ENCODE peak calls at places on chromosome 22, in ten cellular contexts. V, Q, T, G, M, S, H, C, P and X are unnamed samples. For H3K9me3, the result is how much of the 10 kb centered on the place peaks cover.

GRCh38 chr22:28043269-28043668 is 124.2 kb upstream of the PITPNB start:
- DNase-seq in V (no peak), Q (no peak), T (no peak), G (no peak), M (no peak), S (no peak), H (no peak), C (no peak), P (no peak), X (no peak)

GRCh38 chr22:27952091-27952490 is 33.0 kb upstream of the PITPNB start:
- DNase-seq in V (no peak), Q (no peak), T (peak), G (no peak), M (peak), S (peak), H (no peak), C (no peak), P (no peak), X (no peak)

GRCh38 chr22:43126506-43127165 is 16.1 kb downstream of the BIK start:
- DNase-seq in V (no peak), Q (no peak), T (peak), G (peak), M (peak), S (no peak), H (peak), C (no peak), P (no peak), X (peak)

GRCh38 chr22:21760640-21761039 is 25.0 kb upstream of the YPEL1 start:
- DNase-seq in V (no peak), Q (no peak), T (peak), G (no peak), M (peak), S (no peak), H (peak), C (no peak), P (no peak), X (no peak)

GRCh38 chr22:24093855-24094254 is 82.8 kb downstream of the CABIN1 start:
- DNase-seq in V (peak), Q (no peak), T (no peak), G (no peak), M (no peak), S (no peak), H (peak), C (no peak), P (no peak), X (no peak)

GRCh38 chr22:50219800-50220602 is 19.2 kb downstream of the SELENOO start:
- DNase-seq in V (no peak), Q (no peak), T (no peak), G (peak), M (no peak), S (no peak), H (no peak), C (no peak), P (no peak), X (no peak)

GRCh38 chr22:26436903-26437515 is 7.9 kb downstream of the ASPHD2 start:
- DNase-seq in V (no peak), Q (no peak), T (no peak), G (no peak), M (no peak), S (no peak), H (no peak), C (no peak), P (no peak), X (peak)

GRCh38 chr22:43039800-43040199 is 24.9 kb upstream of the PACSIN2 start:
- DNase-seq in V (no peak), Q (no peak), T (no peak), G (no peak), M (no peak), S (no peak), H (no peak), C (peak), P (no peak), X (no peak)

GRCh38 chr22:27879923-27880322 is 39.1 kb downstream of the PITPNB start:
- DNase-seq in V (no peak), Q (no peak), T (peak), G (no peak), M (peak), S (peak), H (peak), C (no peak), P (no peak), X (no peak)

GRCh38 chr22:49432211-49432905 is 395.3 kb downstream of the BRD1 start:
- DNase-seq in V (no peak), Q (no peak), T (no peak), G (no peak), M (no peak), S (no peak), H (no peak), C (no peak), P (no peak), X (no peak)

GRCh38 chr22:37060801-37061610 is 9.5 kb downstream of the KCTD17 start:
- DNase-seq in V (no peak), Q (no peak), T (no peak), G (no peak), M (no peak), S (no peak), H (no peak), C (no peak), P (no peak), X (no peak)

GRCh38 chr22:28001171-28001835 is 82.2 kb upstream of the PITPNB start:
- DNase-seq in V (no peak), Q (no peak), T (no peak), G (no peak), M (no peak), S (no peak), H (no peak), C (no peak), P (no peak), X (no peak)

GRCh38 chr22:20268350-20269012 is 363 bp upstream of the RTN4R start:
- DNase-seq in V (peak), Q (no peak), T (peak), G (peak), M (peak), S (peak), H (peak), C (peak), P (peak), X (peak)

GRCh38 chr22:23575601-23576000 is 4.5 kb downstream of the IGLL1 start:
- DNase-seq in V (peak), Q (no peak), T (no peak), G (no peak), M (no peak), S (no peak), H (no peak), C (no peak), P (no peak), X (no peak)

GRCh38 chr22:26079009-26079408 is 90.3 kb upstream of the SEZ6L start:
- DNase-seq in V (no peak), Q (no peak), T (no peak), G (no peak), M (no peak), S (no peak), H (no peak), C (no peak), P (no peak), X (no peak)

GRCh38 chr22:42364641-42365336 is 67.4 kb downstream of the NFAM1 start:
- DNase-seq in V (no peak), Q (no peak), T (peak), G (no peak), M (peak), S (peak), H (no peak), C (no peak), P (peak), X (no peak)

GRCh38 chr22:45376009-45376408 is 37.4 kb downstream of the SMC1B start:
- DNase-seq in V (no peak), Q (no peak), T (no peak), G (no peak), M (no peak), S (no peak), H (no peak), C (no peak), P (no peak), X (no peak)

GRCh38 chr22:44885806-44886360 is 123.9 kb downstream of the PHF21B start:
- DNase-seq in V (peak), Q (peak), T (no peak), G (no peak), M (no peak), S (no peak), H (no peak), C (no peak), P (no peak), X (no peak)

GRCh38 chr22:33542722-33543121 is 377.6 kb downstream of the LARGE1 start:
- DNase-seq in V (no peak), Q (no peak), T (no peak), G (no peak), M (no peak), S (no peak), H (no peak), C (no peak), P (no peak), X (no peak)

GRCh38 chr22:44633647-44634046 is 68.4 kb upstream of the PRR5 start:
- DNase-seq in V (no peak), Q (no peak), T (no peak), G (no peak), M (no peak), S (no peak), H (no peak), C (no peak), P (no peak), X (no peak)

GRCh38 chr22:28246392-28246791 is 327.3 kb upstream of the PITPNB start:
- DNase-seq in V (no peak), Q (no peak), T (peak), G (no peak), M (peak), S (no peak), H (no peak), C (no peak), P (no peak), X (no peak)

GRCh38 chr22:20105456-20106204 is 10.3 kb upstream of the RANBP1 start:
- DNase-seq in V (no peak), Q (no peak), T (no peak), G (no peak), M (no peak), S (no peak), H (no peak), C (no peak), P (no peak), X (no peak)

GRCh38 chr22:44451016-44451415 is 47.0 kb downstream of the RTL6 start:
- DNase-seq in V (peak), Q (no peak), T (no peak), G (no peak), M (no peak), S (no peak), H (no peak), C (no peak), P (no peak), X (no peak)

GRCh38 chr22:20239063-20239950 is 28.8 kb downstream of the RTN4R start:
- DNase-seq in V (no peak), Q (no peak), T (no peak), G (no peak), M (peak), S (peak), H (peak), C (no peak), P (peak), X (peak)

GRCh38 chr22:42664976-42665831 is 16.0 kb upstream of the CYB5R3 start:
- DNase-seq in V (no peak), Q (no peak), T (no peak), G (no peak), M (no peak), S (no peak), H (no peak), C (no peak), P (no peak), X (no peak)

GRCh38 chr22:33920927-33921575 is 775 bp upstream of the LARGE1 start:
- DNase-seq in V (peak), Q (peak), T (peak), G (peak), M (peak), S (peak), H (peak), C (peak), P (peak), X (peak)

GRCh38 chr22:27302501-27302900 is 499.1 kb downstream of the MN1 start:
- DNase-seq in V (no peak), Q (no peak), T (no peak), G (no peak), M (no peak), S (no peak), H (no peak), C (no peak), P (no peak), X (no peak)

GRCh38 chr22:42644422-42645340 is 4.3 kb upstream of the ATP5MGL start:
- DNase-seq in V (peak), Q (peak), T (peak), G (no peak), M (no peak), S (peak), H (no peak), C (peak), P (peak), X (peak)

GRCh38 chr22:19150482-19151328 is 613 bp upstream of the GSC2 start:
- DNase-seq in V (peak), Q (no peak), T (no peak), G (peak), M (no peak), S (no peak), H (no peak), C (no peak), P (no peak), X (no peak)

GRCh38 chr22:23063539-23064380 is 6.6 kb upstream of the GNAZ start:
- DNase-seq in V (peak), Q (peak), T (no peak), G (peak), M (no peak), S (no peak), H (no peak), C (peak), P (peak), X (no peak)

GRCh38 chr22:17598318-17598717 is 30.2 kb downstream of the ATP6V1E1 start:
- DNase-seq in V (no peak), Q (no peak), T (no peak), G (no peak), M (no peak), S (no peak), H (no peak), C (no peak), P (no peak), X (no peak)
- H3K27ac ChIP-seq in V (no peak), Q (no peak), T (no peak), G (no peak), M (no peak), S (no peak), H (no peak), C (no peak), P (no peak), X (no peak)

DNA sequence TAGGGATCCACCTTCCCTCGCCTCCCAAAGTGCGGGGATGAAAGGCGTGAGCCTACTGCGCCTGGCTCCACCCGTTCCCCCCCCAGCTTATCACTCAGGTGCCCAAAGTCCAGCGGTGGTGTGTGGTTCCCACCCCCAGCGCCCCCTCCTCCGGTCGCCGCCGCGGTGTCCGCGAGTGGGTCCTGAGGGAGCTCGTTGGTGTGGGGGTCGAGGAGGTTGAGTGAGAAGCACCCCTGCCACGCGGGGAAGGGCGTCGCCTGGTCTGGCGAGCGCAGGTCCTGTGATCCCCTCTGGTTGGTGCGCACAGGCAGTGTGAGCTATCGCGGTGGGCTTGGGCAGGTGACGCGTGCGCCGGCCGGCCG is 3900.6 kb upstream of the OR11H1 start:
- DNase-seq in V (peak), Q (no peak), T (no peak), G (no peak), M (no peak), S (no peak), H (no peak), C (no peak), P (no peak), X (no peak)
- H3K9me3 ChIP-seq in V (under half), Q (half or more), T (under half), G (half or more), M (half or more), S (half or more), H (under half), C (half or more), P (half or more), X (half or more)

DNA sequence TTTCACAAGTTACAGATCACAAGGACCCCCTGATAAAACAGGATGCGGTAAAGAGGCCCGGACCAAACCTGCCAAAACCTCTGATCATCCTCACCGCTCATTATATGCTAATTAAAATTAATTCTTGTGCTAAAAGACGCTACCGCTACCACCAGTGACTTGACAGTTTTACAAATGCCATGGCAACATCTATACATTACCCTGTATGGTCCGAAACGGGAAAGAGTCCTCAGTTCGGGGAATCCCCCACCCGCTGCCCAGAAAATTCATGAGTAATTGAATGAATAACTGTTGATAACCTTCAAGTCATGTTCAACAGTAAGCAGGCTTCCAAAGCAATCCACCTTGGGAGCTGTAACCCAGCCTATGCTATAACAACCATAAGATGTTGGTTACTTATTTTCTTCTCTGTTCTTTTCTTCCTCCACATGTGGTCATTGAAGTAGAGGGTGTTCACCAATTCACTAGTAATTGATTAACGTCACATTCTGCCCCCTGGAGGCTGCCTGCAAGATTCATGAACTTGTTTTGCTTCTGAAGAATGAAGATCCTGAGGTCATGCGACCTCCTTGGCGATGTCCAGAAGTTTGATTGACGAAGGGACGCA is 20.6 kb downstream of the APOBEC3H start:
- DNase-seq in V (no peak), Q (no peak), T (peak), G (no peak), M (peak), S (peak), H (peak), C (peak), P (peak), X (peak)
- TF ChIP-seq CTCF in V (peak), Q (no peak), T (peak), G (peak), M (peak), S (peak), H (peak), C (peak), P (peak), X (peak)

GRCh38 chr22:35381424-35381772 is 502 bp downstream of the HMOX1 start:
- DNase-seq in V (no peak), Q (no peak), T (no peak), G (no peak), M (no peak), S (no peak), H (no peak), C (no peak), P (no peak), X (no peak)

GRCh38 chr22:35383679-35384071 is 2.8 kb downstream of the HMOX1 start:
- DNase-seq in V (no peak), Q (no peak), T (no peak), G (no peak), M (no peak), S (no peak), H (no peak), C (no peak), P (no peak), X (no peak)

GRCh38 chr22:35386670-35387288 is 5.9 kb downstream of the HMOX1 start:
- DNase-seq in V (no peak), Q (no peak), T (no peak), G (no peak), M (no peak), S (no peak), H (no peak), C (no peak), P (no peak), X (no peak)

GRCh38 chr22:35384567-35384966 is 3.7 kb downstream of the HMOX1 start:
- DNase-seq in V (no peak), Q (no peak), T (no peak), G (no peak), M (no peak), S (no peak), H (no peak), C (no peak), P (no peak), X (no peak)

GRCh38 chr22:35384973-35385588 is 4.2 kb downstream of the HMOX1 start:
- DNase-seq in V (no peak), Q (no peak), T (no peak), G (no peak), M (no peak), S (no peak), H (no peak), C (no peak), P (no peak), X (no peak)
- H3K27ac ChIP-seq in V (no peak), Q (no peak), T (no peak), G (no peak), M (no peak), S (no peak), H (no peak), C (no peak), P (no peak), X (no peak)

GRCh38 chr22:47366026-47366767 is 603.7 kb downstream of the TBC1D22A start:
- DNase-seq in V (no peak), Q (no peak), T (no peak), G (no peak), M (no peak), S (no peak), H (no peak), C (no peak), P (no peak), X (no peak)
- H3K9me3 ChIP-seq in V (under half), Q (under half), T (under half), G (half or more), M (under half), S (under half), H (under half), C (half or more), P (under half), X (under half)

GRCh38 chr22:31726692-31727091 is 23.2 kb downstream of the PRR14L start:
- DNase-seq in V (no peak), Q (no peak), T (no peak), G (no peak), M (no peak), S (no peak), H (no peak), C (no peak), P (no peak), X (no peak)

GRCh38 chr22:31728857-31729256 is 21.1 kb downstream of the PRR14L start:
- DNase-seq in V (no peak), Q (no peak), T (no peak), G (no peak), M (no peak), S (no peak), H (no peak), C (no peak), P (no peak), X (no peak)

GRCh38 chr22:31719850-31720471 is 30.0 kb downstream of the PRR14L start:
- DNase-seq in V (no peak), Q (no peak), T (no peak), G (no peak), M (no peak), S (no peak), H (no peak), C (no peak), P (no peak), X (no peak)

GRCh38 chr22:31723699-31724098 is 26.2 kb downstream of the PRR14L start:
- DNase-seq in V (no peak), Q (no peak), T (no peak), G (no peak), M (no peak), S (no peak), H (no peak), C (no peak), P (no peak), X (no peak)
- TF ChIP-seq CTCF in V (no peak), Q (no peak), T (no peak), G (no peak), M (no peak), S (no peak), H (no peak), C (no peak), P (no peak), X (no peak)

GRCh38 chr22:39935622-39936021 is 24.6 kb upstream of the TMA7B start:
- DNase-seq in V (no peak), Q (no peak), T (no peak), G (no peak), M (no peak), S (no peak), H (no peak), C (no peak), P (no peak), X (no peak)
- H3K27ac ChIP-seq in V (no peak), Q (no peak), T (no peak), G (no peak), M (no peak), S (no peak), H (peak), C (no peak), P (no peak), X (no peak)

GRCh38 chr22:47324435-47324990 is 562.1 kb downstream of the TBC1D22A start:
- DNase-seq in V (no peak), Q (no peak), T (no peak), G (no peak), M (no peak), S (no peak), H (no peak), C (no peak), P (no peak), X (no peak)
- H3K9me3 ChIP-seq in V (under half), Q (under half), T (under half), G (half or more), M (under half), S (under half), H (under half), C (half or more), P (under half), X (under half)